ENCODE peak calls at places on chromosomes 7 and 10, in five cellular contexts. F, Z, O, I and Y are unnamed samples.

GRCh38 chr10:6148251-6148691 is 54.5 kb upstream of the PFKFB3 start:
- DNase-seq in F (no peak), Z (no peak), I (no peak), O (no peak), Y (no peak)

GRCh38 chr7:33733865-33734650 is 171.3 kb upstream of the BMPER start:
- DNase-seq in O (no peak), F (no peak), Z (peak; percentile 63), I (no peak), Y (no peak)

GRCh38 chr7:155584763-155585531 is 38.6 kb upstream of the CNPY1 start:
- DNase-seq in F (no peak), I (no peak), O (no peak), Z (no peak), Y (no peak)

GRCh38 chr10:109018892-109019507 is 904.3 kb downstream of the XPNPEP1 start:
- DNase-seq in F (no peak), I (no peak), O (no peak), Z (no peak), Y (no peak)

GRCh38 chr7:44796034-44796503 is 412 bp upstream of the PPIA start:
- DNase-seq in Z (peak; percentile 88), F (peak; percentile 66), I (no peak), O (no peak), Y (peak; percentile 36)

GRCh38 chr7:1535695-1536094 is 5.2 kb downstream of the MAFK start:
- DNase-seq in O (no peak), I (no peak), F (peak; percentile 39), Z (no peak), Y (no peak)

GRCh38 chr10:96345250-96345649 is 13.6 kb downstream of the OPALIN start:
- DNase-seq in F (no peak), I (no peak), Z (peak; percentile 82), O (peak; percentile 65), Y (no peak)

GRCh38 chr7:20218261-20218660 is 1.1 kb upstream of the MACC1 start:
- DNase-seq in F (no peak), O (no peak), I (no peak), Z (peak; percentile 60), Y (no peak)

GRCh38 chr7:102165136-102165535 is 121.5 kb upstream of the SH2B2 start:
- DNase-seq in Z (no peak), I (no peak), F (no peak), O (no peak), Y (no peak)

GRCh38 chr10:43273543-43273942 is 6.7 kb upstream of the RASGEF1A start:
- DNase-seq in O (no peak), I (no peak), Z (no peak), F (no peak), Y (no peak)

GRCh38 chr7:131507592-131508331 is 48.7 kb downstream of the PODXL start:
- DNase-seq in Z (peak; percentile 53), I (peak; percentile 51), O (no peak), F (peak; percentile 63), Y (peak; percentile 60)

GRCh38 chr7:70698219-70698832 is 433.6 kb upstream of the GALNT17 start:
- DNase-seq in O (no peak), F (peak; percentile 56), I (peak; percentile 37), Z (peak; percentile 61), Y (peak; percentile 73)

GRCh38 chr10:68800196-68800595 is 27.1 kb upstream of the STOX1 start:
- DNase-seq in O (no peak), Z (no peak), I (no peak), F (no peak), Y (no peak)

GRCh38 chr7:46534593-46535271 is 613.7 kb upstream of the IGFBP3 start:
- DNase-seq in O (peak; percentile 46), Z (peak; percentile 67), I (peak; percentile 26), F (peak; percentile 70), Y (peak; percentile 93)

GRCh38 chr7:86928308-86928707 is 131.1 kb downstream of the ELAPOR2 start:
- DNase-seq in O (no peak), Z (no peak), I (no peak), F (no peak), Y (no peak)

GRCh38 chr10:92486637-92487036 is 87.3 kb downstream of the IDE start:
- DNase-seq in F (peak; percentile 43), Z (no peak), I (no peak), O (no peak), Y (no peak)

GRCh38 chr10:22590115-22590514 is 124.3 kb downstream of the PIP4K2A start:
- DNase-seq in O (no peak), F (no peak), Z (no peak), I (no peak), Y (peak; percentile 21)

GRCh38 chr7:159097661-159098423 is 46.8 kb downstream of the VIPR2 start:
- DNase-seq in O (peak; percentile 18), Z (no peak), I (peak; percentile 24), F (no peak), Y (no peak)

GRCh38 chr10:18610517-18610916 is 40.9 kb downstream of the NSUN6 start:
- DNase-seq in Z (peak; percentile 58), O (no peak), F (peak; percentile 90), I (peak; percentile 11), Y (peak; percentile 87)

GRCh38 chr10:13528138-13528874 is 508 bp downstream of the BEND7 start:
- DNase-seq in O (no peak), Z (peak; percentile 32), F (peak; percentile 15), I (no peak), Y (no peak)

GRCh38 chr10:73576890-73577591 is 14.1 kb downstream of the USP54 start:
- DNase-seq in O (no peak), Z (no peak), I (no peak), F (no peak), Y (no peak)

GRCh38 chr10:5999440-6000165 is 22.3 kb upstream of the IL15RA start:
- DNase-seq in O (no peak), I (no peak), F (no peak), Z (no peak), Y (no peak)

GRCh38 chr10:33126118-33126517 is 168.1 kb upstream of the ITGB1 start:
- DNase-seq in F (peak; percentile 46), I (no peak), Z (peak; percentile 54), O (no peak), Y (peak; percentile 64)

DNA sequence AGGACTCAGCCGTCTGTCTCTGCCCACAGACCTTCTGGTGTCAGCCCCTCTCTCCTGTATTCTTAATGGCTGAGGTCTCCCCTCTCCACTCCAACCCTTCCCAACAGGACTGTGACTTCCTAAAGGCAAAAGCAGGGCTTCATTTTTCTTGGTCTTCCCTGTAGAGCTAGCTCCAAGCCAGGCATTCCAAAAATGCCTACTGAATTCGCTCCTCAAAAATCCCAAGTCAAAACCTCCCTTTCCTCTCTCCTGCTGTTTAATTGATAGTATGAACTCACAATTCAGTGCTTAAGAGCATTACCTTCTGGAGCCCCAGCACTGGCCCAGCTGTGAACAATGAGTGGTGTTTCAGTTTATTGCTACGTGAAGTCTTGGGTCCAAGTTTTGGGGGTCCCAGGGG is 628.4 kb downstream of the PARD3 start:
- DNase-seq in O (no peak), Z (peak; percentile 89), I (no peak), F (no peak), Y (no peak)
- H2AK5ac ChIP-seq in O (no peak overlapping the region), Z (peak overlapping the region; percentile 83), I (peak overlapping the region; percentile 3), F (no peak overlapping the region), Y (peak overlapping the region; percentile 9)

GRCh38 chr7:73578342-73579124 is at the start of gene TBL2:
- DNase-seq in F (peak; percentile 98), I (peak; percentile 99), Z (peak; percentile 99), O (peak; percentile 99), Y (peak; percentile 97)
- H2AK5ac ChIP-seq in F (no peak within 1 kb of the TSS), I (peak within 1 kb of the TSS; percentile 100), Z (peak within 1 kb of the TSS; percentile 14), O (no peak within 1 kb of the TSS), Y (peak within 1 kb of the TSS; percentile 74)

GRCh38 chr7:28225581-28225980 is 45.0 kb upstream of the JAZF1 start:
- DNase-seq in F (no peak), I (no peak), O (no peak), Z (peak; percentile 52), Y (no peak)
- H2AK5ac ChIP-seq in F (no peak overlapping the region), I (no peak overlapping the region), O (no peak overlapping the region), Z (no peak overlapping the region), Y (no peak overlapping the region)

GRCh38 chr10:4194231-4194630 is 409.2 kb upstream of the KLF6 start:
- DNase-seq in O (no peak), I (no peak), F (no peak), Z (no peak), Y (peak; percentile 56)
- H2AK5ac ChIP-seq in O (no peak overlapping the region), I (no peak overlapping the region), F (no peak overlapping the region), Z (no peak overlapping the region), Y (peak overlapping the region; percentile 56)

DNA sequence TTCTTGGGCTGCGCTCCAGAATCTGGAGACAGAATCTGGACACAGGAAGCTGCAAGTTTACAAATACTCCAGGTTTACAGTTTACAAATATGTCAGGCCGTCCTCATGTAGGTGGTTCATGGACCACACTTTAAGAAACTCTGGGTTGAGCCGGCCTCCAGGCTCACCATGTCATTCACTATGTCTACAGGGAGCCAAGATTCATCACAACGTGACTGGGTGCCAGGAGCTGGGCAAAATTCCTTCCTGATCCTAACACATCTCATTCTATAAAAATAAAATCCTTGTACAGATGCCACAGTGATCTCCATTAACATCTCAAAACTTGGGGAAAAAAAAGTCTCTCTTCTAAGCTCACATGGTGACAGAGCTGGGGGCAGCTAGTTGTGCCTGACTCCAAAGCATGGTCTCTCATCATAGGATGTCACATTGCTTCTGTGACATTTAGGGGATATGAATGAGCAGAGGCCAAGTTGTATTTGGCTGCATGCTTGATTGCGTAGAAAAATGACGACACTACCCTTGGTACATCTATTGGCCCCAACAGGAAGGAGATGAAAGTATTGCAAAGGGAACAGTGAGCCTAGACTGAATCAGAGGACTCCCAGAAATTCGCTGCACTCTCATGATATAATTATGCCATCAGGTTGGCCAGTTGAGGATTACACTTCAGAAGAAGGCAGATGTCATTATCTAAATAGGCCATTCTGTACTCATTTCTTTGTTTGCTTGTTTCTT is 35.8 kb downstream of the MTURN start:
- DNase-seq in F (no peak), I (no peak), O (no peak), Z (no peak), Y (no peak)
- H2AK5ac ChIP-seq in F (no peak overlapping the region), I (no peak overlapping the region), O (no peak overlapping the region), Z (no peak overlapping the region), Y (no peak overlapping the region)

DNA sequence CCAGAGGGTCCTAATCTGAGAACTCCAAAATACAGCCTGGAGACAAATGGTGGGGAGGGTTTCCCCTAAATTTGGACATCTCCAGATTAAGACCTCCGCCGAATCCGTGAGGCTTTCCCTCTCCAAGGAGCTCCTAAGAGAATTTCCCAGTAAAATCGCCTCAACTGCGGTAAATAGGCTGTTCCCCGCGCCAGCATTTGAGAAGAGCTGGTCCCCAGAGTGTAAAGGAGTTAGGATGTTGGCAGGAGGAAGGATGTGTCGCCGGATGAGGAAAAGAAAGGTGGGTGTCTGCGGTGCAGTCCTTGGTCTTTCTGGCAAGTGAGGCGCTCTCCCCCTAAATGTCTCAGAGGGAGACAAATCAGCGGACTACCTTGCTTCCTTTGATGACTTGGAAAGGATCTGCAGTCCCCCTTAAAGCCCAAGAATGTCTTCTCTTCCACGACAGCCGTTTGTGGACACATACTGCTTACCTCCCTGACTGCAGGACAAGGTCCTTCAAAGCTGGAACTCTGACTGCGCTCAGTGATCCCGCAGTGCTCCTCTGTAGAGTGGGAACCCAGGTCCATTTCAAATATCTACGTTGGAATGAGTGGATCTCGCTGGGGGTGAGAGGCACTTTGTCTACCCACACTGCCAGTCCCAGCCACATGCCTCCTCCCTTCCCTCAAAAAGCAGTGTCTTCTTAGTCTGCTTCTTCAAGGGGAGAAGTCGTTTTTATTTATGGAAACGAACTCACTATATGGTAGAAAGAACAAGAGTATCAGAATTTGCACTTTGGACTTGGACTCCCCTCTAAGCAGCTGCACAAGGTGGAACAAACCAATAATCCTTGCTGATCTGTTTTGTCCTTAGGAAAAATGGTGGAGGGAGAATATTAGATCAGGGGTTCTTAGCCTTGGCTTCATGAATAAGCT is 1.0 kb upstream of the DLG5 start:
- DNase-seq in F (no peak), O (no peak), Z (peak; percentile 58), I (peak; percentile 14), Y (no peak)
- H2AK5ac ChIP-seq in F (no peak overlapping the region), O (no peak overlapping the region), Z (no peak overlapping the region), I (peak overlapping the region; percentile 8), Y (peak overlapping the region; percentile 57)